ENCODE peak calls at places on chromosomes 12 and 14, in seven cellular contexts. A is fibroblast of the conjunctiva; X is CD4-positive, alpha-beta T cell; T is AG08395; W is bronchial epithelial cell; I is SHP77; Q is GM10248. S is an unnamed sample.
A peak's percentile ranks its signal among the peaks of the same experiment; 100 is the strongest.

GRCh38 chr14:81162941-81163340 is 57.8 kb downstream of the GTF2A1 start:
- DNase-seq in A (no peak), X (no peak), T (no peak), W (peak; percentile 72), I (no peak), Q (no peak), S (peak; percentile 49)

GRCh38 chr12:120940799-120941198 is 36.6 kb upstream of the SPPL3 start:
- DNase-seq in A (no peak), X (no peak), T (no peak), W (no peak), I (no peak), Q (no peak), S (peak; percentile 99)

GRCh38 chr14:79544671-79545070 is 666.6 kb downstream of the DIO2 start:
- DNase-seq in A (no peak), X (no peak), T (no peak), W (no peak), I (no peak), Q (no peak), S (peak; percentile 26)

GRCh38 chr14:81400202-81400678 is at the start of gene STON2:
- DNase-seq in A (peak; percentile 44), X (no peak), T (peak; percentile 59), W (peak; percentile 90), I (peak; percentile 24), Q (no peak), S (peak; percentile 95)

GRCh38 chr12:84807249-84807648 is 105.3 kb downstream of the SLC6A15 start:
- DNase-seq in A (no peak), X (no peak), T (peak; percentile 34), W (peak; percentile 80), I (no peak), Q (no peak), S (peak; percentile 29)

GRCh38 chr12:117125275-117125613 is 26.0 kb upstream of the TESC start:
- DNase-seq in A (no peak), X (no peak), T (peak; percentile 32), W (no peak), I (no peak), Q (no peak), S (peak; percentile 37)

GRCh38 chr12:111434680-111435338 is 29.1 kb downstream of the SH2B3 start:
- DNase-seq in A (no peak), X (peak; percentile 83), T (peak; percentile 61), W (peak; percentile 22), I (peak; percentile 46), Q (peak; percentile 76), S (peak; percentile 34)

GRCh38 chr14:36510078-36510799 is 9.8 kb downstream of the NKX2-1 start:
- DNase-seq in A (no peak), X (no peak), T (no peak), W (peak; percentile 48), I (peak; percentile 79), Q (no peak), S (no peak)

GRCh38 chr12:53701518-53702264 is 25.6 kb downstream of the CALCOCO1 start:
- DNase-seq in A (peak; percentile 59), X (peak; percentile 67), T (peak; percentile 89), W (peak; percentile 53), I (peak; percentile 44), Q (peak; percentile 80), S (peak; percentile 77)

GRCh38 chr12:55743131-55743921 is 404 bp downstream of the GDF11 start:
- DNase-seq in A (no peak), X (peak; percentile 46), T (peak; percentile 64), W (peak; percentile 39), I (peak; percentile 43), Q (peak; percentile 75), S (peak; percentile 75)

GRCh38 chr12:46264057-46264456 is 4.8 kb downstream of the SLC38A1 start:
- DNase-seq in A (no peak), X (no peak), T (no peak), W (peak; percentile 52), I (no peak), Q (no peak), S (peak; percentile 34)

S was measured in kidney tubule cell.